ENCODE peak calls at places on chromosomes 5 and 9, in eight cellular contexts. One of them, this sample, is unnamed.

GRCh38 chr5:164203581-164204225 is 698.3 kb downstream of the MAT2B start:
- DNase-seq in NB4: no peak
- DNase-seq in uterus: no peak
- DNase-seq in lower leg skin: no peak
- DNase-seq in body of pancreas: no peak
- DNase-seq in A549: no peak
- DNase-seq in ovary: no peak
- DNase-seq in gastrocnemius medialis: no peak
- DNase-seq in this sample: no peak

GRCh38 chr9:80650964-80651555 is 1038.3 kb downstream of the TLE1 start:
- DNase-seq in NB4: no peak
- DNase-seq in ovary: no peak
- DNase-seq in lower leg skin: no peak
- DNase-seq in gastrocnemius medialis: no peak
- DNase-seq in A549: no peak
- DNase-seq in body of pancreas: no peak
- DNase-seq in uterus: no peak
- DNase-seq in this sample: no peak

GRCh38 chr5:142063878-142064331 is 44.7 kb upstream of the NDFIP1 start:
- DNase-seq in body of pancreas: peak; percentile 58
- DNase-seq in A549: no peak
- DNase-seq in ovary: peak; percentile 25
- DNase-seq in uterus: peak; percentile 49
- DNase-seq in gastrocnemius medialis: peak; percentile 35
- DNase-seq in NB4: peak; percentile 30
- DNase-seq in lower leg skin: peak; percentile 38
- DNase-seq in this sample: peak; percentile 72

GRCh38 chr9:12775963-12776774 is 1.3 kb downstream of the LURAP1L start:
- DNase-seq in gastrocnemius medialis: peak; percentile 66
- DNase-seq in lower leg skin: peak; percentile 85
- DNase-seq in body of pancreas: peak; percentile 90
- DNase-seq in A549: peak; percentile 93
- DNase-seq in NB4: peak; percentile 50
- DNase-seq in uterus: peak; percentile 86
- DNase-seq in ovary: peak; percentile 83
- DNase-seq in this sample: peak; percentile 90

GRCh38 chr5:154475613-154476342 is 2.2 kb downstream of the HAND1 start:
- DNase-seq in A549: no peak
- DNase-seq in ovary: no peak
- DNase-seq in NB4: no peak
- DNase-seq in body of pancreas: no peak
- DNase-seq in gastrocnemius medialis: no peak
- DNase-seq in lower leg skin: no peak
- DNase-seq in uterus: no peak
- DNase-seq in this sample: no peak

GRCh38 chr5:124746252-124746915 is at the start of gene ZNF608:
- DNase-seq in ovary: peak; percentile 38
- DNase-seq in uterus: peak; percentile 47
- DNase-seq in lower leg skin: no peak
- DNase-seq in NB4: no peak
- DNase-seq in body of pancreas: peak; percentile 23
- DNase-seq in A549: peak; percentile 35
- DNase-seq in gastrocnemius medialis: peak; percentile 6
- DNase-seq in this sample: no peak

GRCh38 chr9:15135167-15135792 is 171.7 kb downstream of the TTC39B start:
- DNase-seq in lower leg skin: peak; percentile 51
- DNase-seq in NB4: peak; percentile 80
- DNase-seq in uterus: peak; percentile 66
- DNase-seq in gastrocnemius medialis: peak; percentile 20
- DNase-seq in body of pancreas: peak; percentile 63
- DNase-seq in ovary: peak; percentile 48
- DNase-seq in A549: peak; percentile 72
- DNase-seq in this sample: no peak

GRCh38 chr9:2179557-2179956 is 164.4 kb downstream of the SMARCA2 start:
- DNase-seq in lower leg skin: no peak
- DNase-seq in NB4: no peak
- DNase-seq in gastrocnemius medialis: no peak
- DNase-seq in A549: no peak
- DNase-seq in uterus: no peak
- DNase-seq in ovary: no peak
- DNase-seq in body of pancreas: no peak
- DNase-seq in this sample: no peak

GRCh38 chr9:78685471-78685870 is 388.5 kb downstream of the PSAT1 start:
- DNase-seq in gastrocnemius medialis: no peak
- DNase-seq in NB4: no peak
- DNase-seq in A549: no peak
- DNase-seq in ovary: no peak
- DNase-seq in uterus: no peak
- DNase-seq in lower leg skin: no peak
- DNase-seq in body of pancreas: no peak
- DNase-seq in this sample: no peak

GRCh38 chr9:117825609-117826347 is 121.6 kb downstream of the TLR4 start:
- DNase-seq in lower leg skin: no peak
- DNase-seq in gastrocnemius medialis: no peak
- DNase-seq in A549: no peak
- DNase-seq in body of pancreas: no peak
- DNase-seq in NB4: peak; percentile 81
- DNase-seq in uterus: no peak
- DNase-seq in ovary: no peak
- DNase-seq in this sample: no peak

GRCh38 chr5:57889558-57889957 is 406.9 kb upstream of the ACTBL2 start:
- DNase-seq in uterus: no peak
- DNase-seq in body of pancreas: peak; percentile 24
- DNase-seq in NB4: peak; percentile 3
- DNase-seq in A549: peak; percentile 87
- DNase-seq in lower leg skin: no peak
- DNase-seq in ovary: no peak
- DNase-seq in gastrocnemius medialis: no peak
- DNase-seq in this sample: no peak

GRCh38 chr5:32474201-32474854 is 29.8 kb upstream of the ZFR start:
- DNase-seq in NB4: no peak
- DNase-seq in ovary: no peak
- DNase-seq in gastrocnemius medialis: no peak
- DNase-seq in body of pancreas: no peak
- DNase-seq in uterus: no peak
- DNase-seq in lower leg skin: no peak
- DNase-seq in A549: no peak
- DNase-seq in this sample: no peak

GRCh38 chr5:132425009-132425937 is 55.8 kb downstream of the SLC22A5 start:
- DNase-seq in ovary: no peak
- DNase-seq in gastrocnemius medialis: no peak
- DNase-seq in NB4: peak; percentile 62
- DNase-seq in lower leg skin: no peak
- DNase-seq in uterus: no peak
- DNase-seq in A549: no peak
- DNase-seq in body of pancreas: no peak
- DNase-seq in this sample: no peak

GRCh38 chr5:141508440-141508807 is 19.5 kb downstream of the PCDHGC5 start:
- DNase-seq in body of pancreas: no peak
- DNase-seq in gastrocnemius medialis: no peak
- DNase-seq in A549: no peak
- DNase-seq in ovary: peak; percentile 52
- DNase-seq in lower leg skin: no peak
- DNase-seq in NB4: peak; percentile 57
- DNase-seq in uterus: no peak
- DNase-seq in this sample: no peak

GRCh38 chr9:94638335-94639044 is 828 bp downstream of the FBP1 start:
- DNase-seq in NB4: peak; percentile 39
- DNase-seq in body of pancreas: peak; percentile 45
- DNase-seq in ovary: no peak
- DNase-seq in gastrocnemius medialis: no peak
- DNase-seq in lower leg skin: no peak
- DNase-seq in uterus: no peak
- DNase-seq in A549: no peak
- DNase-seq in this sample: no peak

GRCh38 chr5:13676531-13676930 is 268.0 kb downstream of the DNAH5 start:
- DNase-seq in lower leg skin: no peak
- DNase-seq in body of pancreas: no peak
- DNase-seq in NB4: no peak
- DNase-seq in uterus: no peak
- DNase-seq in A549: no peak
- DNase-seq in gastrocnemius medialis: no peak
- DNase-seq in ovary: no peak
- DNase-seq in this sample: no peak

GRCh38 chr5:31048975-31049290 is 144.6 kb upstream of the CDH6 start:
- DNase-seq in gastrocnemius medialis: no peak
- DNase-seq in ovary: no peak
- DNase-seq in uterus: no peak
- DNase-seq in lower leg skin: no peak
- DNase-seq in A549: no peak
- DNase-seq in body of pancreas: no peak
- DNase-seq in NB4: no peak
- DNase-seq in this sample: no peak

GRCh38 chr5:149357370-149358293 is at the start of gene PCYOX1L:
- DNase-seq in body of pancreas: peak; percentile 96
- DNase-seq in NB4: peak; percentile 96
- DNase-seq in A549: peak; percentile 94
- DNase-seq in ovary: peak; percentile 94
- DNase-seq in gastrocnemius medialis: peak; percentile 94
- DNase-seq in uterus: peak; percentile 96
- DNase-seq in lower leg skin: peak; percentile 95
- DNase-seq in this sample: peak; percentile 96
- TF ChIP-seq POLR2A in body of pancreas: peak; percentile 36
- TF ChIP-seq POLR2A in NB4: peak; percentile 83
- TF ChIP-seq POLR2A in A549: peak; percentile 78
- TF ChIP-seq POLR2A in ovary: peak; percentile 47
- TF ChIP-seq POLR2A in gastrocnemius medialis: peak; percentile 6
- TF ChIP-seq POLR2A in uterus: peak; percentile 61
- TF ChIP-seq POLR2A in lower leg skin: no peak
- TF ChIP-seq POLR2A in this sample: peak; percentile 25

DNA sequence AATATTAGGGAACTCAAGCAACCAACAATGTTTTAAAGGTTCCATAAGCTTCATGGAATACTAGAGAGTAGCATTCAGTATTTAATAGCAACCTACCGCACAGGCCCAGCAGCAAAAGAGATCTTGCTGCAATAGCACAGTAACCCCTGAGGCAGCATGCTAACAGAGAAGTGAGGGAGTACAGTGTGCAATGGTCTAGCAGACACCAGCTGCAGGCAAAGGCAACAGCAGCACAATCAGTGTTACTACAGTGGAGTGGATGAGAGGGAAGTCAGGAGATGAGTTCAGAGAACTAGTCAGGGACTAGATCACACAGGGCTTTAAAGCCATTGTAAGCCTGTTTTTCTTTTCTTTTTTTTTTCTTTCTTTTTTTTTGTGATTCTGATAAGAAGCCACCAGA is 2.8 kb downstream of the TICAM2 start:
- DNase-seq in ovary: no peak
- DNase-seq in gastrocnemius medialis: no peak
- DNase-seq in A549: no peak
- DNase-seq in lower leg skin: peak; percentile 25
- DNase-seq in body of pancreas: peak; percentile 16
- DNase-seq in uterus: no peak
- DNase-seq in NB4: peak; percentile 46
- DNase-seq in this sample: no peak
- TF ChIP-seq POLR2A in ovary: no peak
- TF ChIP-seq POLR2A in gastrocnemius medialis: no peak
- TF ChIP-seq POLR2A in A549: no peak
- TF ChIP-seq POLR2A in lower leg skin: no peak
- TF ChIP-seq POLR2A in body of pancreas: peak; percentile 11
- TF ChIP-seq POLR2A in uterus: no peak
- TF ChIP-seq POLR2A in NB4: no peak
- TF ChIP-seq POLR2A in this sample: no peak

GRCh38 chr5:134524826-134525686 is at the start of gene JADE2:
- DNase-seq in ovary: peak; percentile 83
- DNase-seq in body of pancreas: peak; percentile 77
- DNase-seq in A549: peak; percentile 89
- DNase-seq in uterus: peak; percentile 81
- DNase-seq in lower leg skin: peak; percentile 80
- DNase-seq in gastrocnemius medialis: peak; percentile 37
- DNase-seq in NB4: peak; percentile 91
- DNase-seq in this sample: peak; percentile 83

GRCh38 chr5:134525687-134526482 is 415 bp downstream of the JADE2 start:
- DNase-seq in A549: peak; percentile 84
- DNase-seq in body of pancreas: peak; percentile 83
- DNase-seq in lower leg skin: peak; percentile 62
- DNase-seq in gastrocnemius medialis: peak; percentile 53
- DNase-seq in uterus: peak; percentile 83
- DNase-seq in NB4: peak; percentile 91
- DNase-seq in ovary: peak; percentile 83
- DNase-seq in this sample: peak; percentile 87

GRCh38 chr5:134523543-134524136 is 1.8 kb upstream of the JADE2 start:
- DNase-seq in NB4: no peak
- DNase-seq in ovary: no peak
- DNase-seq in body of pancreas: no peak
- DNase-seq in uterus: no peak
- DNase-seq in lower leg skin: no peak
- DNase-seq in A549: no peak
- DNase-seq in gastrocnemius medialis: no peak
- DNase-seq in this sample: no peak

GRCh38 chr5:134526483-134527155 is 1.1 kb downstream of the JADE2 start:
- DNase-seq in A549: no peak
- DNase-seq in lower leg skin: peak; percentile 81
- DNase-seq in gastrocnemius medialis: peak; percentile 69
- DNase-seq in NB4: peak; percentile 81
- DNase-seq in uterus: peak; percentile 78
- DNase-seq in ovary: peak; percentile 84
- DNase-seq in body of pancreas: peak; percentile 83
- DNase-seq in this sample: peak; percentile 90

GRCh38 chr5:134524219-134524825 is 1.1 kb upstream of the JADE2 start:
- DNase-seq in uterus: peak; percentile 88
- DNase-seq in gastrocnemius medialis: peak; percentile 81
- DNase-seq in body of pancreas: peak; percentile 94
- DNase-seq in lower leg skin: peak; percentile 85
- DNase-seq in NB4: peak; percentile 92
- DNase-seq in A549: peak; percentile 88
- DNase-seq in ovary: peak; percentile 91
- DNase-seq in this sample: peak; percentile 92
- TF ChIP-seq POLR2A in uterus: peak; percentile 73
- TF ChIP-seq POLR2A in gastrocnemius medialis: peak; percentile 71
- TF ChIP-seq POLR2A in body of pancreas: peak; percentile 89
- TF ChIP-seq POLR2A in lower leg skin: no peak
- TF ChIP-seq POLR2A in NB4: peak; percentile 50
- TF ChIP-seq POLR2A in A549: peak; percentile 43
- TF ChIP-seq POLR2A in ovary: peak; percentile 70
- TF ChIP-seq POLR2A in this sample: no peak

GRCh38 chr5:15585128-15585527 is 85.1 kb downstream of the FBXL7 start:
- DNase-seq in body of pancreas: no peak
- DNase-seq in ovary: no peak
- DNase-seq in gastrocnemius medialis: no peak
- DNase-seq in lower leg skin: no peak
- DNase-seq in A549: no peak
- DNase-seq in uterus: no peak
- DNase-seq in NB4: no peak
- DNase-seq in this sample: no peak
- TF ChIP-seq POLR2A in body of pancreas: no peak
- TF ChIP-seq POLR2A in ovary: no peak
- TF ChIP-seq POLR2A in gastrocnemius medialis: no peak
- TF ChIP-seq POLR2A in lower leg skin: no peak
- TF ChIP-seq POLR2A in A549: no peak
- TF ChIP-seq POLR2A in uterus: no peak
- TF ChIP-seq POLR2A in NB4: no peak
- TF ChIP-seq POLR2A in this sample: no peak